ENCODE peak calls at places on chromosomes 11 and 22, in eight cellular contexts. X is AG08396; R is amniotic stem cell; P is foreskin fibroblast; Q is stimulated activated CD4-positive, alpha-beta T cell treated with anti-CD3 and anti-CD28 coated beads, Interleukin-15, amount 100 ng/mL, for 24 hours; T is lower lobe of right lung; U is left ventricle myocardium inferior; A is glomerular endothelial cell. K is an unnamed sample.
A peak's percentile ranks its signal among the peaks of the same experiment; 100 is the strongest.

GRCh38 chr11:844693-845644 is 2.3 kb downstream of the TSPAN4 start:
- DNase-seq in R (peak; percentile 61), T (peak; percentile 91), X (peak; percentile 90), Q (no peak), U (peak; percentile 92), P (peak; percentile 93), A (no peak), K (peak; percentile 90)

GRCh38 chr11:108967571-108967970 is 302.7 kb downstream of the DDX10 start:
- DNase-seq in T (no peak), X (peak; percentile 15), P (peak; percentile 44), Q (no peak), A (no peak), R (no peak), U (peak; percentile 25), K (peak; percentile 55)

GRCh38 chr22:39954584-39955055 is 5.6 kb upstream of the TMA7B start:
- DNase-seq in X (peak; percentile 52), Q (peak; percentile 49), U (no peak), R (no peak), P (peak; percentile 66), T (no peak), A (no peak), K (no peak)

GRCh38 chr11:19241260-19242183 is 777 bp upstream of the E2F8 start:
- DNase-seq in T (peak; percentile 61), P (no peak), X (peak; percentile 65), A (no peak), U (peak; percentile 30), R (no peak), Q (peak; percentile 77), K (peak; percentile 41)

GRCh38 chr11:16511109-16511806 is 154.9 kb upstream of the SOX6 start:
- DNase-seq in U (no peak), P (peak; percentile 0), R (peak; percentile 37), Q (no peak), A (no peak), T (no peak), X (peak; percentile 44), K (peak; percentile 30)

GRCh38 chr11:31855466-31855865 is 44.3 kb upstream of the PAX6 start:
- DNase-seq in T (no peak), Q (no peak), R (no peak), P (no peak), U (no peak), A (no peak), X (no peak), K (no peak)

GRCh38 chr11:86818466-86819282 is 18.3 kb downstream of the PRSS23 start:
- DNase-seq in Q (no peak), T (no peak), U (no peak), P (no peak), X (peak; percentile 60), A (no peak), R (peak; percentile 72), K (peak; percentile 79)

GRCh38 chr22:39627865-39628562 is 57.5 kb downstream of the CACNA1I start:
- DNase-seq in T (no peak), R (no peak), A (no peak), P (no peak), Q (no peak), X (no peak), U (no peak), K (no peak)

GRCh38 chr22:42960146-42960509 is 54.8 kb downstream of the PACSIN2 start:
- DNase-seq in R (no peak), T (no peak), A (no peak), U (no peak), P (no peak), Q (no peak), X (no peak), K (no peak)

GRCh38 chr22:35065796-35066218 is at the start of gene ISX:
- DNase-seq in P (no peak), X (no peak), Q (no peak), T (no peak), R (no peak), U (no peak), A (no peak), K (peak; percentile 86)

GRCh38 chr11:113549061-113549460 is 73.9 kb upstream of the DRD2 start:
- DNase-seq in X (no peak), U (no peak), T (no peak), R (no peak), Q (no peak), A (no peak), P (no peak), K (no peak)

GRCh38 chr11:577611-577894 is 1.3 kb downstream of the PHRF1 start:
- DNase-seq in T (no peak), X (no peak), R (no peak), Q (no peak), P (no peak), U (no peak), A (no peak), K (no peak)

GRCh38 chr22:25564979-25565677 is 653 bp downstream of the GRK3 start:
- DNase-seq in P (no peak), U (peak; percentile 42), Q (peak; percentile 53), X (peak; percentile 44), R (no peak), A (no peak), T (peak; percentile 61), K (peak; percentile 27)

GRCh38 chr11:22832315-22833041 is 2.9 kb upstream of the SVIP start:
- DNase-seq in T (no peak), Q (no peak), A (no peak), X (no peak), P (peak; percentile 7), U (no peak), R (no peak), K (no peak)

GRCh38 chr11:125679397-125679796 is 1.2 kb downstream of the ACRV1 start:
- DNase-seq in R (no peak), A (no peak), T (no peak), P (no peak), U (no peak), X (no peak), Q (no peak), K (no peak)

GRCh38 chr11:18612394-18612793 is 12.8 kb downstream of the MISFA start:
- DNase-seq in P (no peak), X (no peak), Q (no peak), T (no peak), R (no peak), A (no peak), U (no peak), K (no peak)

K was measured in hepatocyte.